ENCODE peak calls at places on chromosomes 7 and 10, in six cellular contexts. B is HCT116, S is HepG2, U is H1, R is K562, D is SK-N-SH. V is an unnamed sample.
A peak's percentile ranks its signal among the peaks of the same experiment; 100 is the strongest.

GRCh38 chr10:110496553-110497437 is 912 bp upstream of the DUSP5 start:
- DNase-seq in R (no peak), D (peak; percentile 70), S (no peak), U (no peak), B (no peak), V (no peak)

GRCh38 chr10:18607503-18607902 is 43.9 kb downstream of the NSUN6 start:
- DNase-seq in D (peak; percentile 60), S (peak; percentile 37), R (peak; percentile 72), B (peak; percentile 72), U (no peak), V (no peak)

GRCh38 chr10:116521424-116522305 is 24.1 kb upstream of the PNLIP start:
- DNase-seq in B (peak; percentile 62), U (no peak), D (peak; percentile 66), S (peak; percentile 28), R (peak; percentile 19), V (peak; percentile 11)

GRCh38 chr10:71225291-71226058 is 13.1 kb downstream of the UNC5B start:
- DNase-seq in D (no peak), U (no peak), R (no peak), S (no peak), B (no peak), V (no peak)

GRCh38 chr10:1151071-1152033 is 95.2 kb downstream of the WDR37 start:
- DNase-seq in S (no peak), R (no peak), D (peak; percentile 13), U (no peak), B (no peak), V (no peak)

GRCh38 chr10:48285710-48286109 is 11.2 kb upstream of the FRMPD2 start:
- DNase-seq in B (no peak), D (no peak), U (no peak), R (no peak), S (no peak), V (no peak)

GRCh38 chr10:116029826-116030225 is 243.2 kb downstream of the GFRA1 start:
- DNase-seq in U (no peak), S (no peak), D (no peak), B (no peak), R (no peak), V (no peak)

GRCh38 chr10:91709394-91709798 is 76.5 kb upstream of the PPP1R3C start:
- DNase-seq in D (no peak), S (no peak), R (no peak), U (no peak), B (no peak), V (no peak)

GRCh38 chr10:34474060-34474376 is 341.1 kb downstream of the PARD3 start:
- DNase-seq in B (peak; percentile 4), R (no peak), U (no peak), S (peak; percentile 67), D (no peak), V (no peak)

GRCh38 chr10:22670796-22671195 is 43.6 kb downstream of the PIP4K2A start:
- DNase-seq in R (no peak), B (no peak), S (no peak), D (no peak), U (no peak), V (no peak)

GRCh38 chr10:119078422-119079179 is 2.0 kb downstream of the EIF3A start:
- DNase-seq in D (no peak), B (no peak), R (no peak), U (no peak), S (no peak), V (no peak)

GRCh38 chr10:1198453-1199344 is 142.5 kb downstream of the WDR37 start:
- DNase-seq in R (no peak), U (no peak), D (no peak), B (no peak), S (no peak), V (no peak)

GRCh38 chr10:82361317-82361716 is 486.3 kb downstream of the NRG3 start:
- DNase-seq in R (no peak), S (no peak), B (no peak), D (no peak), U (no peak), V (no peak)

GRCh38 chr10:82358486-82359097 is 483.6 kb downstream of the NRG3 start:
- DNase-seq in R (no peak), D (no peak), B (no peak), U (no peak), S (no peak), V (no peak)
- TF ChIP-seq YY1 in R (no peak), D (no peak), B (no peak), U (no peak), S (no peak), V (no peak)

DNA sequence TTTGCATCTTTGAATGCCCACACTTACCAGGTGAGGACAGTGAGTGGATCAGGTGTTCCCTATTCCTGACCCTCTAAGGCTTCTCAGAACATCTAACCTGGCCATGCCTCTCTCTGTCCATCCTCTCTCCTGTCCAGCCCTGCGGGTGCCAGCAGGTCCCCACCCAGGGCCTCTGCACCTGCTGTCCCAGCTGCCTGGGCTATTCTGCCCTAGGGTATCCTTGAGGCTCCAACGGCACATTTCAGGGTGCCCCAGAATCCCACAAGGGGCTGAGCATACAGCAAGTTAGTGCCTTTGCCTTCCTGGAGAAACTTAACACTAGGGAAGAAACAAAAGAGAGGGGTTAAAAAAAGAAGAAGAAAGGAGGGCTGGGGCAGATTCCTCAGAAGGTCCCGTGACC is 107.4 kb downstream of the UNCX start:
- DNase-seq in U (no peak), D (no peak), B (no peak), R (no peak), S (no peak), V (no peak)
- H3K27me3 ChIP-seq in U (no peaks in the 10 kb centered on the region), D (peaks cover 88% of the 10 kb centered on the region), B (no peaks in the 10 kb centered on the region), R (peaks cover 13% of the 10 kb centered on the region), S (peaks cover 6% of the 10 kb centered on the region), V (no peaks in the 10 kb centered on the region)

DNA sequence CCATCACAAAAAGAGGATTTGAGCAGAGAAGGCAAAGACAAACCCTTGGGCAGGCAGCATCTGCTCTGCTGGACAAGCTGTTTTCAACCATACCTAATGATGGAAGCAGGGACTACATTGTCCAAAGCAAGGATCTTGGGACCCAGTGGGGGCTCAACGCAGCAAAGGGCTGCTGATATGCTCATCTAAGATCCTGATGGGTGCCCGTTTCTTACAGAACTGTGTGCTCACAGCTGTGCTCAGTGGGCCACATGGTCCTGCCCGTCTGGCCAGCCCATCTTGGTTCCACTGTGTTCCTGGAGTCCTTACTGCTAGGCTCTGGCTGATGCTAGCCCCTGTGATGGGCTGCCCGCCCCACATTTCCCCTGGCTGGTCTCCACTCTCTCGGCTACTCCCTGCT is 36.1 kb downstream of the GPRIN2 start:
- DNase-seq in D (no peak), R (no peak), U (no peak), S (no peak), B (no peak), V (no peak)
- TF ChIP-seq YY1 in D (no peak), R (no peak), U (no peak), S (no peak), B (no peak), V (no peak)

GRCh38 chr10:93445097-93445960 is 36.8 kb downstream of the MYOF start:
- DNase-seq in S (peak; percentile 97), U (peak; percentile 88), B (peak; percentile 84), R (no peak), D (peak; percentile 80), V (peak; percentile 94)

GRCh38 chr10:93447970-93448369 is 34.2 kb downstream of the MYOF start:
- DNase-seq in R (no peak), B (no peak), D (no peak), S (no peak), U (no peak), V (no peak)

GRCh38 chr10:93451244-93451947 is 30.7 kb downstream of the MYOF start:
- DNase-seq in S (no peak), R (no peak), U (no peak), B (no peak), D (no peak), V (no peak)

GRCh38 chr10:93445978-93446720 is 36.0 kb downstream of the MYOF start:
- DNase-seq in B (no peak), D (no peak), U (no peak), S (no peak), R (no peak), V (no peak)

GRCh38 chr10:93447019-93447418 is 35.1 kb downstream of the MYOF start:
- DNase-seq in B (no peak), S (no peak), R (no peak), D (no peak), U (no peak), V (no peak)
- H3K27me3 ChIP-seq in B (no peaks in the 10 kb centered on the region), S (no peaks in the 10 kb centered on the region), R (no peaks in the 10 kb centered on the region), D (no peaks in the 10 kb centered on the region), U (no peaks in the 10 kb centered on the region), V (no peaks in the 10 kb centered on the region)

V was measured in NT2/D1.